ENCODE peak calls at places on chromosomes 13 and 19, in five cellular contexts. L is H1, B is Caco-2, J is fibroblast of lung, F is psoas muscle. Q is an unnamed sample.

GRCh38 chr19:13981021-13981420 is 25.1 kb downstream of the RFX1 start:
- DNase-seq in L (no peak), B (no peak), J (no peak), F (no peak), Q (no peak)

GRCh38 chr13:109154146-109154545 is 524.7 kb downstream of the MYO16 start:
- DNase-seq in L (no peak), B (no peak), J (peak; percentile 45), F (no peak), Q (no peak)

GRCh38 chr13:110714798-110715394 is 1.4 kb downstream of the ING1 start:
- DNase-seq in L (peak; percentile 71), B (peak; percentile 61), J (peak; percentile 41), F (peak; percentile 64), Q (no peak)

GRCh38 chr19:3632739-3633558 is 6.4 kb upstream of the CACTIN start:
- DNase-seq in L (no peak), B (no peak), J (no peak), F (no peak), Q (no peak)

GRCh38 chr19:38569368-38569983 is 48.3 kb downstream of the MAP4K1 start:
- DNase-seq in L (no peak), B (no peak), J (no peak), F (no peak), Q (no peak)

GRCh38 chr19:49746206-49746958 is 16.7 kb downstream of the TSKS start:
- DNase-seq in L (peak; percentile 97), B (peak; percentile 33), J (peak; percentile 38), F (peak; percentile 59), Q (no peak)

GRCh38 chr13:83168575-83168974 is 713.7 kb downstream of the SLITRK1 start:
- DNase-seq in L (no peak), B (no peak), J (peak; percentile 20), F (no peak), Q (no peak)

GRCh38 chr19:36169084-36169760 is 17.0 kb upstream of the COX7A1 start:
- DNase-seq in L (no peak), B (no peak), J (no peak), F (no peak), Q (no peak)

GRCh38 chr13:98653471-98653985 is 76.6 kb upstream of the STK24 start:
- DNase-seq in L (peak; percentile 90), B (peak; percentile 92), J (peak; percentile 61), F (peak; percentile 68), Q (no peak)

GRCh38 chr13:38821753-38822551 is 135.1 kb downstream of the FREM2 start:
- DNase-seq in L (no peak), B (no peak), J (peak; percentile 38), F (no peak), Q (no peak)

GRCh38 chr19:7450243-7451223 is 38.3 kb downstream of the PEX11G start:
- DNase-seq in L (no peak), B (no peak), J (peak; percentile 38), F (no peak), Q (no peak)

GRCh38 chr13:45417790-45418534 is at the start of gene SLC25A30:
- DNase-seq in L (peak; percentile 93), B (peak; percentile 96), J (peak; percentile 92), F (peak; percentile 96), Q (peak; percentile 47)

GRCh38 chr13:38582133-38582532 is 104.7 kb upstream of the FREM2 start:
- DNase-seq in L (no peak), B (peak; percentile 60), J (peak; percentile 38), F (no peak), Q (peak; percentile 2)

GRCh38 chr19:12800873-12801465 is 631 bp downstream of the PRDX2 start:
- DNase-seq in L (no peak), B (peak; percentile 25), J (no peak), F (peak; percentile 48), Q (no peak)

GRCh38 chr19:29549105-29550070 is 23.6 kb downstream of the VSTM2B start:
- DNase-seq in L (peak; percentile 33), B (no peak), J (no peak), F (no peak), Q (no peak)

GRCh38 chr19:7497292-7497691 is 8.5 kb upstream of the PEX11G start:
- DNase-seq in L (no peak), B (peak; percentile 25), J (no peak), F (no peak), Q (no peak)

GRCh38 chr19:41740415-41741243 is 14.7 kb upstream of the CEACAM6 start:
- DNase-seq in L (no peak), B (no peak), J (no peak), F (no peak), Q (no peak)

GRCh38 chr19:23799321-23799720 is 40.6 kb upstream of the ZNF681 start:
- DNase-seq in L (peak; percentile 26), B (no peak), J (no peak), F (no peak), Q (no peak)

GRCh38 chr13:36696410-36696809 is 22.6 kb downstream of the SERTM1 start:
- DNase-seq in L (no peak), B (no peak), J (no peak), F (no peak), Q (no peak)

GRCh38 chr19:3479819-3480215 is 508 bp downstream of the SMIM24 start:
- DNase-seq in L (peak; percentile 64), B (no peak), J (no peak), F (no peak), Q (no peak)

GRCh38 chr19:47614559-47614958 is 5.6 kb downstream of the BICRA start:
- DNase-seq in L (no peak), B (no peak), J (no peak), F (no peak), Q (no peak)

GRCh38 chr13:35838356-35838755 is 292.8 kb downstream of the DCLK1 start:
- DNase-seq in L (no peak), B (no peak), J (peak; percentile 96), F (no peak), Q (peak; percentile 53)

GRCh38 chr13:94658926-94659649 is 53.3 kb downstream of the SOX21 start:
- DNase-seq in L (no peak), B (no peak), J (no peak), F (no peak), Q (no peak)

GRCh38 chr19:7920520-7921301 is 573 bp downstream of the SNAPC2 start:
- DNase-seq in L (peak; percentile 99), B (peak; percentile 94), J (peak; percentile 93), F (peak; percentile 100), Q (peak; percentile 69)

GRCh38 chr19:33865306-33865705 is 68.6 kb downstream of the KCTD15 start:
- DNase-seq in L (no peak), B (no peak), J (no peak), F (no peak), Q (no peak)

GRCh38 chr19:33866696-33867095 is 70.0 kb downstream of the KCTD15 start:
- DNase-seq in L (no peak), B (no peak), J (no peak), F (no peak), Q (no peak)

GRCh38 chr19:33868076-33868735 is 71.5 kb downstream of the KCTD15 start:
- DNase-seq in L (no peak), B (no peak), J (no peak), F (no peak), Q (no peak)

GRCh38 chr19:33871605-33872004 is 74.9 kb downstream of the KCTD15 start:
- DNase-seq in L (no peak), B (no peak), J (no peak), F (no peak), Q (no peak)

DNA sequence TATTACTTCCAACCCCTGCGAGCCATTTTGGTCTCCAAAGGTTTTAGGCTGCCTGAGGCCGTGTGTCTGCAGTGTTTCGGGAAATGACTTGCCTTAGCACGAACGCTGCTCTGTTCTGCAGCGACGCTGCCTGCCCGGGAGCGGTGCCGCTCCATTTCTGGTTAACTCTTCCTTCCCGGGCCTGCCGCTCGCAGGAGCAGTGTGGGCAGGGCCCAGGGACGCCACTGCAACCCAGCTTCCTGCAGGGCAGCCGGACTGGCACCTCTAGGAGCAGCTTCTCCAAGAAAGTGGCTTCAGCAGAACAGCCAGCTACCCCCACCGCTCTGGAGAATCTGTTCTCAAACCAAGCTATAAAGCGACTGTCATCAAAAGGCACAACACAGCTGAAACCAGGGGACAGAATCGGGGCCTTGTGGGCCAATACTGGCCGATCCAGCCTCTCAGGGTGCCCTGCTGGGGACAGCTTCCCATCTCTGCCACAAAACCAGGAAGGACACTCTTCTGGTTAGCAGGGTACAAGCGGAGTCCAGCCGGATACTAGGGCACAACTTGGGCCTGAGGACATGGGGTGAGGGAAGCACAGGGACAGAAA is 72.2 kb downstream of the KCTD15 start:
- DNase-seq in L (peak; percentile 59), B (peak; percentile 27), J (peak; percentile 3), F (peak; percentile 37), Q (no peak)
- TF ChIP-seq CTCF in L (no peak), B (no peak), J (peak; percentile 8), F (no peak), Q (no peak)

DNA sequence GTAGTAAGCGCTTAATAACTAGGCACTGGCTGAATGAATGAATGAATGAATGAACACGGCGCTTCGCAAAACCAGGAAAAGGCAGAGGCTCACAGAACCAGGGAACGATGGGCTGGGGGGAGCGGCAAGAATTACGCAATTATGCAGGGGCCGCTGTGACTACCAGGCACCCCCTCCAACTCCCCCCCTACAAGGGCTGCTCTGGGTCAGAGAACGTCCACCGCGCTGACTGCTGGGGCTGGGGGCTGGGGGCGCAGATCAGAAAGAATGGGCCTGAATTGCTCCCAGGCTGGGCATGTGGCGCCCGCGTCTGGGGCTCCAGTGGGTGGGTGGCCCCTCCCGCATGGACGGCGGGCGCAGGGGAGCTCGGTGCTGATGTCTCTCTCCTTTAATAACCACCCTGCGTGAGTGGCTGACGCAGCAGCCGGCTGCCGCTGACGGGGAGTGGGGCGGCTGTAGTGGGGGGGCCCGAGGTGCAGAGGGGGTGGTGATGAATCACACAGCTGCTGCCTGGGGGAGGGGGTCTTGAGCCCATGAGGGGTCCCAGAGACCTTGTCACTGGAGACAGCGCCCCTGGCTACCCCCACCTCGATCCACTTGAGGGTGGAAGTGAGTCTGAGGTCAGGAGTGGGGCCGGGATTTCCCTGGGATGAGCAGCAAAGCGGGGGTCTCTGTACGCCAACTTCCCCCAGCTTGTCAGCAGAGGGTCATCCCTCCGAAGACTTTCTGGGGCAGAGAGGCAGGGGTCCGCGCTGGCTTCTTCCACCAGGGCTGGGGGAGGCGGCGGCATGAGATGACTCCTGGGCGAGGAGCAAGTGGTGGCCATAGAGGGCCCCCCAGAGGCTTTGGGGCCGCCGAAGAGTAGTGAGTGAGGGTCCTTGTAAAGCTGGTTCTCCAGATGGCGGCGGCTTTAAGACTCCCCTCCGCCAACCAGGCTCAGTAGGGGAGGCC is 1.4 kb upstream of the CIRBP start:
- DNase-seq in L (no peak), B (no peak), J (peak; percentile 58), F (peak; percentile 37), Q (no peak)
- H3K4me3 ChIP-seq in L (peak overlapping the region; percentile 3), B (peak overlapping the region; percentile 16), J (peak overlapping the region; percentile 61), F (peak overlapping the region; percentile 87), Q (peak overlapping the region; percentile 56)

GRCh38 chr19:19654441-19654840 is 9.0 kb downstream of the ATP13A1 start:
- DNase-seq in L (no peak), B (no peak), J (no peak), F (no peak), Q (no peak)

GRCh38 chr19:19656451-19657396 is 6.8 kb downstream of the ATP13A1 start:
- DNase-seq in L (no peak), B (no peak), J (no peak), F (no peak), Q (no peak)

GRCh38 chr19:19657397-19657783 is 6.1 kb downstream of the ATP13A1 start:
- DNase-seq in L (no peak), B (no peak), J (peak; percentile 8), F (no peak), Q (no peak)

GRCh38 chr19:19655051-19655594 is 8.4 kb downstream of the ATP13A1 start:
- DNase-seq in L (no peak), B (no peak), J (no peak), F (no peak), Q (no peak)

GRCh38 chr19:19655641-19656343 is 7.7 kb downstream of the ATP13A1 start:
- DNase-seq in L (no peak), B (no peak), J (no peak), F (no peak), Q (no peak)
- H3K36me3 ChIP-seq in L (peaks cover 88% of the 10 kb centered on the region), B (peaks cover 2% of the 10 kb centered on the region), J (peaks cover 51% of the 10 kb centered on the region), F (peaks cover 19% of the 10 kb centered on the region), Q (peaks cover 65% of the 10 kb centered on the region)

GRCh38 chr19:2333807-2334211 is 5.3 kb downstream of the SPPL2B start:
- DNase-seq in L (peak; percentile 51), B (no peak), J (no peak), F (no peak), Q (no peak)
- TF ChIP-seq CTCF in L (peak; percentile 5), B (no peak), J (no peak), F (no peak), Q (no peak)